ENCODE peak calls at places on chromosomes 16 and 17, in four cellular contexts. D is globus pallidus, K is adrenal gland, H is fibroblast of pulmonary artery. E is an unnamed sample.
A peak's percentile ranks its signal among the peaks of the same experiment; 100 is the strongest.

GRCh38 chr17:57221366-57222350 is 34.7 kb upstream of the MSI2 start:
- DNase-seq in D (no peak), K (no peak), H (no peak), E (no peak)

GRCh38 chr16:74071996-74072559 is 224.5 kb upstream of the PSMD7 start:
- DNase-seq in D (no peak), K (no peak), H (no peak), E (no peak)

GRCh38 chr17:14838567-14838966 is 426.6 kb downstream of the PMP22 start:
- DNase-seq in D (no peak), K (no peak), H (no peak), E (no peak)

GRCh38 chr17:40084477-40084876 is 15.9 kb downstream of the NR1D1 start:
- DNase-seq in D (no peak), K (no peak), H (no peak), E (no peak)

GRCh38 chr17:32523017-32523680 is 36.4 kb downstream of the CDK5R1 start:
- DNase-seq in D (no peak), K (no peak), H (no peak), E (no peak)

GRCh38 chr17:2362416-2362815 is 25.1 kb downstream of the SGSM2 start:
- DNase-seq in D (no peak), K (no peak), H (no peak), E (no peak)

GRCh38 chr17:62723842-62724241 is 84.3 kb downstream of the MARCHF10 start:
- DNase-seq in D (no peak), K (no peak), H (no peak), E (no peak)

GRCh38 chr17:78861229-78861628 is 20.6 kb upstream of the USP36 start:
- DNase-seq in D (no peak), K (no peak), H (no peak), E (no peak)

GRCh38 chr17:19417611-19418010 is 6.6 kb downstream of the RNF112 start:
- DNase-seq in D (no peak), K (no peak), H (no peak), E (no peak)

GRCh38 chr16:10335681-10336080 is 50.2 kb upstream of the ATF7IP2 start:
- DNase-seq in D (no peak), K (no peak), H (no peak), E (no peak)

GRCh38 chr16:30697264-30698138 is 1.5 kb upstream of the SRCAP start:
- DNase-seq in D (peak; percentile 97), K (no peak), H (no peak), E (peak; percentile 96)

GRCh38 chr16:68235882-68236803 is at the start of gene ESRP2:
- DNase-seq in D (no peak), K (peak; percentile 67), H (no peak), E (peak; percentile 89)

GRCh38 chr16:12901597-12902436 is at the start of gene SHISA9:
- DNase-seq in D (no peak), K (no peak), H (no peak), E (no peak)

GRCh38 chr17:78600181-78600651 is 23.0 kb upstream of the DNAH17 start:
- DNase-seq in D (no peak), K (no peak), H (peak; percentile 60), E (no peak)

GRCh38 chr17:17866425-17866824 is 29.6 kb upstream of the SREBF1 start:
- DNase-seq in D (no peak), K (no peak), H (no peak), E (no peak)

GRCh38 chr16:86740817-86741799 is 162.8 kb downstream of the FOXL1 start:
- DNase-seq in D (no peak), K (peak; percentile 57), H (peak; percentile 76), E (no peak)

GRCh38 chr16:46973457-46974324 is at the start of gene DNAJA2:
- DNase-seq in D (peak; percentile 88), K (peak; percentile 96), H (peak; percentile 89), E (peak; percentile 79)

GRCh38 chr16:75415169-75415908 is 18.0 kb downstream of the CFDP1 start:
- DNase-seq in D (peak; percentile 29), K (no peak), H (no peak), E (no peak)

GRCh38 chr17:48843172-48843900 is 12.5 kb downstream of the CALCOCO2 start:
- DNase-seq in D (no peak), K (no peak), H (no peak), E (no peak)

GRCh38 chr16:54208262-54208661 is 78.3 kb downstream of the IRX3 start:
- DNase-seq in D (no peak), K (no peak), H (peak; percentile 17), E (no peak)

GRCh38 chr17:80254396-80255241 is 6.0 kb upstream of the RNF213 start:
- DNase-seq in D (no peak), K (peak; percentile 91), H (peak; percentile 83), E (peak; percentile 63)

GRCh38 chr17:80045703-80046102 is 9.3 kb downstream of the CCDC40 start:
- DNase-seq in D (no peak), K (no peak), H (no peak), E (no peak)

GRCh38 chr17:49227436-49228261 is 2.9 kb downstream of the PHOSPHO1 start:
- DNase-seq in D (peak; percentile 38), K (peak; percentile 92), H (peak; percentile 70), E (no peak)

E was measured in NCI-H226.